ENCODE peak calls at places on chromosomes 16 and 17, in nine cellular contexts. One of them, this sample, is unnamed.

GRCh38 chr16:11485676-11486075 is 101.0 kb downstream of the LITAF start:
- DNase-seq in glomerular endothelial cell: no peak
- DNase-seq in Ammon's horn: no peak
- DNase-seq in CD4-positive, CD25-positive, alpha-beta regulatory T cell: no peak
- DNase-seq in glutamatergic neuron: no peak
- DNase-seq in NCI-H774: no peak
- DNase-seq in esophagus squamous epithelium: no peak
- DNase-seq in NCI-H1105 treated with DMSO at 0.1 percent for 48 hours: no peak
- DNase-seq in left ventricle myocardium superior: no peak
- DNase-seq in this sample: no peak

GRCh38 chr17:50421308-50422031 is 4.5 kb upstream of the ACSF2 start:
- DNase-seq in esophagus squamous epithelium: no peak
- DNase-seq in left ventricle myocardium superior: no peak
- DNase-seq in NCI-H774: no peak
- DNase-seq in glutamatergic neuron: no peak
- DNase-seq in NCI-H1105 treated with DMSO at 0.1 percent for 48 hours: no peak
- DNase-seq in glomerular endothelial cell: no peak
- DNase-seq in Ammon's horn: no peak
- DNase-seq in CD4-positive, CD25-positive, alpha-beta regulatory T cell: peak; percentile 58
- DNase-seq in this sample: no peak

GRCh38 chr16:17470002-17470870 is 524 bp downstream of the XYLT1 start:
- DNase-seq in glomerular endothelial cell: no peak
- DNase-seq in left ventricle myocardium superior: peak; percentile 46
- DNase-seq in NCI-H1105 treated with DMSO at 0.1 percent for 48 hours: peak; percentile 36
- DNase-seq in esophagus squamous epithelium: no peak
- DNase-seq in glutamatergic neuron: peak; percentile 45
- DNase-seq in NCI-H774: no peak
- DNase-seq in CD4-positive, CD25-positive, alpha-beta regulatory T cell: peak; percentile 39
- DNase-seq in Ammon's horn: no peak
- DNase-seq in this sample: no peak

GRCh38 chr16:23434380-23434779 is 18.6 kb downstream of the COG7 start:
- DNase-seq in esophagus squamous epithelium: no peak
- DNase-seq in NCI-H774: peak; percentile 49
- DNase-seq in left ventricle myocardium superior: no peak
- DNase-seq in CD4-positive, CD25-positive, alpha-beta regulatory T cell: peak; percentile 78
- DNase-seq in Ammon's horn: peak; percentile 75
- DNase-seq in glomerular endothelial cell: peak; percentile 70
- DNase-seq in glutamatergic neuron: no peak
- DNase-seq in NCI-H1105 treated with DMSO at 0.1 percent for 48 hours: peak; percentile 75
- DNase-seq in this sample: peak; percentile 66

GRCh38 chr17:12618557-12618956 is 47.1 kb upstream of the MYOCD start:
- DNase-seq in NCI-H774: no peak
- DNase-seq in glutamatergic neuron: no peak
- DNase-seq in glomerular endothelial cell: no peak
- DNase-seq in Ammon's horn: no peak
- DNase-seq in left ventricle myocardium superior: no peak
- DNase-seq in CD4-positive, CD25-positive, alpha-beta regulatory T cell: no peak
- DNase-seq in NCI-H1105 treated with DMSO at 0.1 percent for 48 hours: no peak
- DNase-seq in esophagus squamous epithelium: no peak
- DNase-seq in this sample: no peak

GRCh38 chr16:53664724-53665345 is 38.8 kb downstream of the RPGRIP1L start:
- DNase-seq in CD4-positive, CD25-positive, alpha-beta regulatory T cell: peak; percentile 31
- DNase-seq in glomerular endothelial cell: no peak
- DNase-seq in glutamatergic neuron: no peak
- DNase-seq in NCI-H774: no peak
- DNase-seq in NCI-H1105 treated with DMSO at 0.1 percent for 48 hours: no peak
- DNase-seq in left ventricle myocardium superior: no peak
- DNase-seq in Ammon's horn: peak; percentile 3
- DNase-seq in esophagus squamous epithelium: no peak
- DNase-seq in this sample: no peak

GRCh38 chr16:54286330-54287017 is at the start of gene IRX3:
- DNase-seq in esophagus squamous epithelium: no peak
- DNase-seq in CD4-positive, CD25-positive, alpha-beta regulatory T cell: no peak
- DNase-seq in left ventricle myocardium superior: peak; percentile 93
- DNase-seq in NCI-H774: peak; percentile 92
- DNase-seq in glomerular endothelial cell: no peak
- DNase-seq in Ammon's horn: peak; percentile 43
- DNase-seq in NCI-H1105 treated with DMSO at 0.1 percent for 48 hours: peak; percentile 88
- DNase-seq in glutamatergic neuron: peak; percentile 80
- DNase-seq in this sample: peak; percentile 82

GRCh38 chr16:82924075-82924854 is 297.5 kb downstream of the CDH13 start:
- DNase-seq in left ventricle myocardium superior: no peak
- DNase-seq in Ammon's horn: no peak
- DNase-seq in glomerular endothelial cell: no peak
- DNase-seq in NCI-H1105 treated with DMSO at 0.1 percent for 48 hours: no peak
- DNase-seq in CD4-positive, CD25-positive, alpha-beta regulatory T cell: no peak
- DNase-seq in NCI-H774: peak; percentile 6
- DNase-seq in esophagus squamous epithelium: no peak
- DNase-seq in glutamatergic neuron: no peak
- DNase-seq in this sample: no peak

GRCh38 chr17:34633351-34633750 is 54.0 kb downstream of the TMEM132E start:
- DNase-seq in Ammon's horn: peak; percentile 22
- DNase-seq in NCI-H1105 treated with DMSO at 0.1 percent for 48 hours: peak; percentile 71
- DNase-seq in NCI-H774: peak; percentile 58
- DNase-seq in glutamatergic neuron: no peak
- DNase-seq in CD4-positive, CD25-positive, alpha-beta regulatory T cell: no peak
- DNase-seq in glomerular endothelial cell: no peak
- DNase-seq in esophagus squamous epithelium: no peak
- DNase-seq in left ventricle myocardium superior: no peak
- DNase-seq in this sample: peak; percentile 3

GRCh38 chr16:27463741-27464662 is 62.0 kb downstream of the IL21R start:
- DNase-seq in Ammon's horn: no peak
- DNase-seq in glutamatergic neuron: no peak
- DNase-seq in CD4-positive, CD25-positive, alpha-beta regulatory T cell: peak; percentile 52
- DNase-seq in left ventricle myocardium superior: no peak
- DNase-seq in NCI-H1105 treated with DMSO at 0.1 percent for 48 hours: no peak
- DNase-seq in NCI-H774: no peak
- DNase-seq in esophagus squamous epithelium: no peak
- DNase-seq in glomerular endothelial cell: no peak
- DNase-seq in this sample: no peak

GRCh38 chr16:80924372-80924978 is 82.2 kb downstream of the CMC2 start:
- DNase-seq in esophagus squamous epithelium: no peak
- DNase-seq in glomerular endothelial cell: no peak
- DNase-seq in glutamatergic neuron: peak; percentile 83
- DNase-seq in left ventricle myocardium superior: peak; percentile 74
- DNase-seq in Ammon's horn: peak; percentile 49
- DNase-seq in NCI-H1105 treated with DMSO at 0.1 percent for 48 hours: no peak
- DNase-seq in NCI-H774: no peak
- DNase-seq in CD4-positive, CD25-positive, alpha-beta regulatory T cell: peak; percentile 54
- DNase-seq in this sample: peak; percentile 54

GRCh38 chr17:7588553-7589203 is 1.2 kb downstream of the SOX15 start:
- DNase-seq in esophagus squamous epithelium: no peak
- DNase-seq in left ventricle myocardium superior: no peak
- DNase-seq in glutamatergic neuron: no peak
- DNase-seq in NCI-H1105 treated with DMSO at 0.1 percent for 48 hours: peak; percentile 41
- DNase-seq in NCI-H774: no peak
- DNase-seq in glomerular endothelial cell: no peak
- DNase-seq in CD4-positive, CD25-positive, alpha-beta regulatory T cell: no peak
- DNase-seq in Ammon's horn: no peak
- DNase-seq in this sample: no peak

GRCh38 chr17:81095608-81095888 is 60.6 kb downstream of the BAIAP2 start:
- DNase-seq in glutamatergic neuron: no peak
- DNase-seq in CD4-positive, CD25-positive, alpha-beta regulatory T cell: peak; percentile 25
- DNase-seq in left ventricle myocardium superior: no peak
- DNase-seq in glomerular endothelial cell: no peak
- DNase-seq in Ammon's horn: no peak
- DNase-seq in NCI-H1105 treated with DMSO at 0.1 percent for 48 hours: no peak
- DNase-seq in NCI-H774: no peak
- DNase-seq in esophagus squamous epithelium: no peak
- DNase-seq in this sample: no peak

GRCh38 chr17:76046064-76046463 is 19.0 kb upstream of the EVPL start:
- DNase-seq in esophagus squamous epithelium: no peak
- DNase-seq in NCI-H1105 treated with DMSO at 0.1 percent for 48 hours: no peak
- DNase-seq in glomerular endothelial cell: no peak
- DNase-seq in glutamatergic neuron: no peak
- DNase-seq in CD4-positive, CD25-positive, alpha-beta regulatory T cell: no peak
- DNase-seq in left ventricle myocardium superior: no peak
- DNase-seq in Ammon's horn: no peak
- DNase-seq in NCI-H774: no peak
- DNase-seq in this sample: no peak

GRCh38 chr17:58679263-58680037 is 12.4 kb downstream of the TEX14 start:
- DNase-seq in left ventricle myocardium superior: no peak
- DNase-seq in Ammon's horn: no peak
- DNase-seq in glomerular endothelial cell: no peak
- DNase-seq in NCI-H1105 treated with DMSO at 0.1 percent for 48 hours: no peak
- DNase-seq in NCI-H774: peak; percentile 26
- DNase-seq in esophagus squamous epithelium: no peak
- DNase-seq in glutamatergic neuron: no peak
- DNase-seq in CD4-positive, CD25-positive, alpha-beta regulatory T cell: no peak
- DNase-seq in this sample: peak; percentile 52

GRCh38 chr17:19996502-19996901 is 12.7 kb upstream of the SPECC1 start:
- DNase-seq in glutamatergic neuron: peak; percentile 15
- DNase-seq in glomerular endothelial cell: no peak
- DNase-seq in Ammon's horn: no peak
- DNase-seq in esophagus squamous epithelium: no peak
- DNase-seq in NCI-H1105 treated with DMSO at 0.1 percent for 48 hours: no peak
- DNase-seq in left ventricle myocardium superior: no peak
- DNase-seq in NCI-H774: no peak
- DNase-seq in CD4-positive, CD25-positive, alpha-beta regulatory T cell: no peak
- DNase-seq in this sample: no peak

GRCh38 chr16:17194190-17194780 is 276.5 kb downstream of the XYLT1 start:
- DNase-seq in NCI-H774: peak; percentile 16
- DNase-seq in glomerular endothelial cell: no peak
- DNase-seq in esophagus squamous epithelium: no peak
- DNase-seq in Ammon's horn: peak; percentile 74
- DNase-seq in glutamatergic neuron: peak; percentile 61
- DNase-seq in NCI-H1105 treated with DMSO at 0.1 percent for 48 hours: peak; percentile 6
- DNase-seq in left ventricle myocardium superior: peak; percentile 69
- DNase-seq in CD4-positive, CD25-positive, alpha-beta regulatory T cell: peak; percentile 65
- DNase-seq in this sample: no peak